ENCODE peak calls at places on chromosomes 5 and 9, in eight cellular contexts. Q is PC-3, O is fibroblast of lung, H is lower lobe of right lung, G is ovary, E is IMR-90, N is heart left ventricle, M is dorsolateral prefrontal cortex. R is an unnamed sample.

GRCh38 chr5:21212026-21212425 is 1224.0 kb upstream of the CDH18 start:
- DNase-seq in Q (no peak), O (peak; percentile 39), H (no peak), G (no peak), E (no peak), N (no peak), M (no peak), R (no peak)

GRCh38 chr5:147216552-147217154 is 18.2 kb upstream of the STK32A start:
- DNase-seq in Q (peak; percentile 66), O (peak; percentile 30), H (no peak), G (no peak), E (no peak), N (no peak), M (no peak), R (no peak)

GRCh38 chr9:73780916-73781315 is 629.3 kb downstream of the ANXA1 start:
- DNase-seq in Q (peak; percentile 38), O (peak; percentile 96), H (no peak), G (no peak), E (no peak), N (no peak), M (no peak), R (no peak)

GRCh38 chr9:117494401-117495130 is 79.7 kb upstream of the ASTN2 start:
- DNase-seq in Q (no peak), O (no peak), H (no peak), G (no peak), E (no peak), N (no peak), M (no peak), R (no peak)

GRCh38 chr5:141680751-141681201 is 1.3 kb downstream of the ARAP3 start:
- DNase-seq in Q (peak; percentile 52), O (peak; percentile 56), H (peak; percentile 67), G (no peak), E (peak; percentile 41), N (peak; percentile 75), M (no peak), R (no peak)

GRCh38 chr5:129098488-129099183 is 4.1 kb downstream of the ISOC1 start:
- DNase-seq in Q (no peak), O (no peak), H (no peak), G (no peak), E (no peak), N (no peak), M (no peak), R (no peak)

GRCh38 chr5:14184725-14185124 is 41.6 kb downstream of the TRIO start:
- DNase-seq in Q (no peak), O (peak; percentile 90), H (no peak), G (no peak), E (peak; percentile 77), N (no peak), M (no peak), R (no peak)

GRCh38 chr9:504921-505821 is 290.5 kb downstream of the DOCK8 start:
- DNase-seq in Q (peak; percentile 11), O (peak; percentile 16), H (peak; percentile 55), G (peak; percentile 60), E (no peak), N (peak; percentile 50), M (no peak), R (peak; percentile 37)

GRCh38 chr5:121630402-121630801 is 221.3 kb upstream of the FTMT start:
- DNase-seq in Q (peak; percentile 36), O (no peak), H (no peak), G (no peak), E (peak; percentile 0), N (no peak), M (no peak), R (no peak)

GRCh38 chr5:8683528-8683927 is 814.6 kb downstream of the MTRR start:
- DNase-seq in Q (no peak), O (no peak), H (no peak), G (no peak), E (no peak), N (no peak), M (no peak), R (no peak)

GRCh38 chr5:150059623-150060022 is 26.7 kb downstream of the CSF1R start:
- DNase-seq in Q (no peak), O (no peak), H (no peak), G (no peak), E (no peak), N (no peak), M (no peak), R (no peak)

GRCh38 chr5:88393721-88394530 is 125.3 kb upstream of the TMEM161B start:
- DNase-seq in Q (no peak), O (no peak), H (no peak), G (no peak), E (no peak), N (no peak), M (no peak), R (no peak)

GRCh38 chr5:33049845-33050244 is 338.7 kb downstream of the NPR3 start:
- DNase-seq in Q (peak; percentile 94), O (peak; percentile 97), H (no peak), G (no peak), E (peak; percentile 94), N (no peak), M (no peak), R (no peak)

GRCh38 chr9:95005276-95006141 is 279.0 kb downstream of the AOPEP start:
- DNase-seq in Q (peak; percentile 4), O (no peak), H (no peak), G (no peak), E (no peak), N (no peak), M (no peak), R (peak; percentile 40)

GRCh38 chr5:2633992-2634391 is 117.5 kb downstream of the IRX2 start:
- DNase-seq in Q (peak; percentile 39), O (no peak), H (no peak), G (no peak), E (no peak), N (no peak), M (no peak), R (no peak)

GRCh38 chr5:131396015-131396414 is 132.2 kb downstream of the CDC42SE2 start:
- DNase-seq in Q (no peak), O (no peak), H (no peak), G (no peak), E (no peak), N (no peak), M (no peak), R (no peak)

GRCh38 chr9:33159058-33159759 is 7.9 kb downstream of the B4GALT1 start:
- DNase-seq in Q (peak; percentile 59), O (no peak), H (peak; percentile 79), G (peak; percentile 86), E (peak; percentile 35), N (peak; percentile 89), M (no peak), R (peak; percentile 60)

GRCh38 chr5:91486638-91487037 is 103.5 kb upstream of the ARRDC3 start:
- DNase-seq in Q (peak; percentile 78), O (peak; percentile 25), H (no peak), G (no peak), E (peak; percentile 23), N (no peak), M (no peak), R (no peak)

GRCh38 chr5:103021310-103021709 is 98.6 kb downstream of the GIN1 start:
- DNase-seq in Q (peak; percentile 80), O (peak; percentile 80), H (no peak), G (no peak), E (peak; percentile 26), N (no peak), M (no peak), R (no peak)

GRCh38 chr9:137240321-137240840 is 706 bp upstream of the TUBB4B start:
- DNase-seq in Q (peak; percentile 57), O (peak; percentile 67), H (peak; percentile 90), G (peak; percentile 88), E (peak; percentile 61), N (peak; percentile 91), M (peak; percentile 51), R (peak; percentile 88)

DNA sequence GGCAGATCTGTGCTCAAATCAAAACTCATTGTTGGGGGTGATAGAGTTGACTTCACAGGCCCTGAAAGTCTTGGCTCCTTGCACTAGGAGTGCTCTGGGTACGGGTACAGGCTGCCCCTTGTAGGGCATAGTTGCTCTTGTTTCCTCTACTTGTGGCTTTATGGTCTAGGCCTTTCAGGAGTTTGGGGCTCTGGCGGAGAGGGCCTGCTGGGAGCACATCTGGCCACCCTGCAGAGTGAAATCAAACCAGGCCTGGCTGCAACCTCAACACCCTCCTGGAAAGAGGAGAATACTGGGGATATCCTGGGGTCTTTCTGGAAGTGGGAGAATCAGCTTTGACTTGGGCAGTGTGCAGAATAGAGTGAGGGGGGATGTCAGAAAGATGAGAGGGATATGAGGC is 1.5 kb downstream of the TGFBI start:
- DNase-seq in Q (no peak), O (no peak), H (no peak), G (no peak), E (no peak), N (no peak), M (no peak), R (no peak)
- H3K4me3 ChIP-seq in Q (no peak overlapping the region), O (peak overlapping the region; percentile 58), H (peak overlapping the region; percentile 64), G (no peak overlapping the region), E (peak overlapping the region; percentile 92), N (no peak overlapping the region), M (no peak overlapping the region), R (no peak overlapping the region)

DNA sequence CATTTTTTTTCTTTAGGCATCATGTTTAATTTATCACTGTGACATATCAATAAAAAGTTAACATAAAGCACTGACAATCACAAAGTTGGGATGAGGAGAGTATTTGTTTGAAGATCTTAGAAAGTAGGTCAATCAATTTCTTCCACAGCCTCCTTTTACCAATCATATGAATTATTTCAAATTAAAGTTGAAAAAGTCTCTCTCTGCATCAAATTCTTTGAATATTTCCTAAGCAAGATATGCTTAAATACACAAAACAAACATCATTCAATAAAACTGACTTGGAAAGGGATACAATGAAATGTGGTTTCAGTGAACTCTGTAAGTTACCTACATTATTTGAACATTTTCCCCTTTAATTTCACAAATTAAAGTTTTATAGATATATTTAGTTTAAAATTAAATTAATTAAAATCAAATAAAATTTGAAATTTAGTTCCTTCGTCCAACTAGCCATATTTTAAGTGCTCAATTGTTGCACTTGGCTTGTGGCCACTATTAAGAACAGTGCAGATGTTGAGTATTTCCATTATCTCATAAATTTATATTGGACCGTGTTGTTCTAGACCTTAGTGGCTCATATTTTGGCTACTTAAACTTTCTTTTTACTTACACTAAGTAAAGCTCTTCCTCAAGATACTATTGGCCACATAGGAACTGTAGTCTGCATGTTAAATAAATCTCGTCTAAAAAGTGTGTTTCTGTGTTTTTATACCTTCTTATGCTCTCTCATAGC is 949.6 kb upstream of the NUDT12 start:
- DNase-seq in Q (peak; percentile 50), O (peak; percentile 51), H (no peak), G (no peak), E (no peak), N (no peak), M (no peak), R (no peak)
- H3K27me3 ChIP-seq in Q (no peaks in the 10 kb centered on the region), O (no peaks in the 10 kb centered on the region), H (no peaks in the 10 kb centered on the region), G (no peaks in the 10 kb centered on the region), E (no peaks in the 10 kb centered on the region), N (no peaks in the 10 kb centered on the region), M (no peaks in the 10 kb centered on the region), R (no peaks in the 10 kb centered on the region)

GRCh38 chr5:149017669-149018068 is 45.2 kb downstream of the SH3TC2 start:
- DNase-seq in Q (no peak), O (no peak), H (no peak), G (no peak), E (no peak), N (no peak), M (no peak), R (no peak)
- H3K4me3 ChIP-seq in Q (no peak overlapping the region), O (no peak overlapping the region), H (no peak overlapping the region), G (no peak overlapping the region), E (no peak overlapping the region), N (no peak overlapping the region), M (no peak overlapping the region), R (no peak overlapping the region)

DNA sequence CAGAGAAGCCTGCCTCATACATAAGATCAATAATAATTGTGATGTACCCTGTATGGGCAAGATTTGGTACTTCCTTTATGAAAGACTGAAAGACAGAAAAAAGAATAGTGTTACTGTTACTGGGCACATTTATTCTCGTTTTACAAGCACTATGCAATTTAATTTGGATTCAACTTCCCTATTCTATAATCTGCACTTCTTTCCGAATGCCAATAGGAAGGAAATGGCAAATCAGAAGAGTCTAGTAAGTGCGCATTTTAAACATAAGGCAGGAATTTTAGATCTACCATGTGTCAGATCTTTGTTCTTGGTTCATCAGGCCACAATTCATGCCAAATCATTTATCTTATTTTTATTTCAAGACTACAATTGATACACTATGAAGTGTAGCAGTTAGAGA is 522.3 kb downstream of the CSNK1G3 start:
- DNase-seq in Q (no peak), O (no peak), H (no peak), G (no peak), E (no peak), N (no peak), M (no peak), R (no peak)
- H3K27me3 ChIP-seq in Q (no peaks in the 10 kb centered on the region), O (no peaks in the 10 kb centered on the region), H (no peaks in the 10 kb centered on the region), G (no peaks in the 10 kb centered on the region), E (no peaks in the 10 kb centered on the region), N (no peaks in the 10 kb centered on the region), M (no peaks in the 10 kb centered on the region), R (no peaks in the 10 kb centered on the region)

R was measured in thyroid gland.